ENCODE peak calls at places on chromosomes 13 and 19, in eight cellular contexts. M is lower leg skin; W is T-helper 2 cell treated with Interferon-gamma antibody and Interleukin-4, amounts not matched to agents 5 μg/mL and 100 μg/mL, for 36 hours; F is HT-29; P is anterior cingulate cortex; K is hippocampal formation; N is psoas muscle; E is B cell. H is an unnamed sample.

GRCh38 chr19:4067396-4068057 is 828 bp upstream of the ZBTB7A start:
- DNase-seq in M (peak), E (no peak), F (no peak), W (peak), K (no peak), P (no peak), N (peak), H (peak)

GRCh38 chr19:28009696-28010095 is 1203.3 kb downstream of the UQCRFS1 start:
- DNase-seq in K (no peak), P (peak), N (no peak), M (no peak), F (no peak), E (no peak), W (no peak), H (no peak)

GRCh38 chr13:44523176-44524017 is 52.7 kb downstream of the TSC22D1 start:
- DNase-seq in M (no peak), W (no peak), N (no peak), F (peak), K (peak), P (no peak), E (no peak), H (no peak)

GRCh38 chr19:19531951-19532805 is 3.5 kb downstream of the YJEFN3 start:
- DNase-seq in N (peak), P (peak), W (peak), E (peak), M (peak), F (peak), K (peak), H (peak)

GRCh38 chr19:40539070-40539469 is 37.6 kb upstream of the SHKBP1 start:
- DNase-seq in N (no peak), E (no peak), W (no peak), F (peak), M (no peak), P (no peak), K (no peak), H (no peak)

GRCh38 chr13:53124568-53125094 is 96.0 kb downstream of the OLFM4 start:
- DNase-seq in K (no peak), F (no peak), W (no peak), N (no peak), P (no peak), M (no peak), E (no peak), H (no peak)

GRCh38 chr19:13401388-13401787 is 104.9 kb downstream of the CACNA1A start:
- DNase-seq in F (peak), M (no peak), E (no peak), K (no peak), W (no peak), P (no peak), N (no peak), H (no peak)

GRCh38 chr13:94227255-94227879 is 252.1 kb downstream of the DCT start:
- DNase-seq in F (no peak), E (no peak), P (no peak), N (no peak), K (no peak), W (no peak), M (no peak), H (no peak)

GRCh38 chr13:94239135-94239534 is 240.3 kb downstream of the DCT start:
- DNase-seq in F (no peak), K (no peak), M (no peak), W (no peak), E (no peak), P (no peak), N (no peak), H (no peak)

GRCh38 chr19:41847351-41848105 is 2.7 kb downstream of the DMRTC2 start:
- DNase-seq in M (no peak), N (no peak), E (no peak), P (no peak), W (no peak), K (no peak), F (no peak), H (no peak)

H was measured in HAP-1.